ENCODE peak calls at places on chromosomes 7 and 10, in ten cellular contexts. S is activated naive CD8-positive, alpha-beta T cell treated with anti-CD3 and anti-CD28 coated beads, Interleukin-2, amount 50 U/mL, for 24 hours; L is T-helper 2 cell; N is D341Med; G is AG10803; W is neuronal stem cell; Q is NCI-H1092 treated with DMSO at 0.1 percent for 48 hours; C is GM12865; B is activated B cell treated with CpG ODN at 0.5 μM for 24 hours; D is mesothelial cell of epicardium. V is an unnamed sample.
A peak's percentile ranks its signal among the peaks of the same experiment; 100 is the strongest.

GRCh38 chr7:74525881-74526280 is 72.2 kb downstream of the GTF2IRD1 start:
- DNase-seq in G (no peak), C (no peak), D (no peak), W (no peak), L (no peak), Q (peak; percentile 4), B (no peak), S (no peak), N (no peak), V (no peak)

GRCh38 chr10:78267070-78267469 is 233.4 kb downstream of the RPS24 start:
- DNase-seq in D (no peak), N (peak; percentile 49), C (no peak), S (no peak), L (no peak), B (no peak), Q (no peak), W (no peak), G (peak; percentile 39), V (no peak)

GRCh38 chr7:155216475-155217272 is 81.0 kb upstream of the INSIG1 start:
- DNase-seq in G (peak; percentile 25), S (no peak), D (no peak), B (no peak), W (no peak), N (no peak), L (no peak), Q (no peak), C (no peak), V (no peak)

GRCh38 chr10:63431962-63432797 is 33.6 kb downstream of the JMJD1C start:
- DNase-seq in D (no peak), B (no peak), Q (no peak), W (no peak), C (peak; percentile 40), S (peak; percentile 10), L (no peak), G (no peak), N (no peak), V (no peak)

GRCh38 chr10:5811387-5811821 is 1.8 kb downstream of the GDI2 start:
- DNase-seq in W (peak; percentile 61), C (peak; percentile 49), D (no peak), Q (no peak), S (no peak), B (no peak), L (no peak), N (peak; percentile 57), G (peak; percentile 58), V (peak; percentile 77)

GRCh38 chr10:124249196-124249595 is 155.8 kb upstream of the CHST15 start:
- DNase-seq in B (no peak), L (no peak), C (no peak), Q (no peak), D (no peak), W (no peak), N (no peak), G (no peak), S (no peak), V (no peak)

GRCh38 chr7:44616545-44616944 is 10.1 kb downstream of the OGDH start:
- DNase-seq in G (no peak), W (no peak), L (no peak), Q (no peak), D (no peak), C (no peak), B (no peak), N (no peak), S (no peak), V (no peak)

GRCh38 chr7:47317537-47317936 is 264.4 kb downstream of the TNS3 start:
- DNase-seq in C (no peak), L (no peak), B (no peak), N (no peak), W (no peak), D (no peak), G (no peak), Q (no peak), S (no peak), V (no peak)

GRCh38 chr7:44796034-44796503 is 412 bp upstream of the PPIA start:
- DNase-seq in D (no peak), G (peak; percentile 44), C (no peak), S (no peak), N (no peak), Q (peak; percentile 72), L (no peak), W (no peak), B (no peak), V (peak; percentile 73)

GRCh38 chr10:44864042-44864436 is 47.1 kb upstream of the TMEM72 start:
- DNase-seq in L (no peak), N (no peak), W (peak; percentile 31), D (peak; percentile 48), Q (no peak), S (no peak), G (peak; percentile 25), B (no peak), C (no peak), V (no peak)

GRCh38 chr10:104925232-104925851 is 284.3 kb downstream of the SORCS3 start:
- DNase-seq in L (no peak), C (peak; percentile 60), S (peak; percentile 27), D (peak; percentile 41), G (peak; percentile 48), N (peak; percentile 30), W (peak; percentile 48), B (no peak), Q (peak; percentile 0), V (peak; percentile 51)

GRCh38 chr7:134512271-134512670 is 15.1 kb upstream of the AKR1B10 start:
- DNase-seq in B (no peak), L (no peak), G (no peak), Q (no peak), D (no peak), N (no peak), W (no peak), C (no peak), S (no peak), V (no peak)

GRCh38 chr10:88756660-88757059 is 3.2 kb upstream of the LIPN start:
- DNase-seq in C (no peak), D (no peak), G (no peak), N (no peak), W (no peak), B (no peak), Q (no peak), L (no peak), S (no peak), V (no peak)

GRCh38 chr7:2978403-2978802 is 65.3 kb downstream of the CARD11 start:
- DNase-seq in N (no peak), B (peak; percentile 82), Q (no peak), G (no peak), C (peak; percentile 95), S (peak; percentile 89), L (peak; percentile 19), D (no peak), W (no peak), V (no peak)

GRCh38 chr7:104653870-104654401 is 325.5 kb downstream of the LHFPL3 start:
- DNase-seq in B (no peak), D (no peak), Q (peak; percentile 43), S (no peak), N (no peak), L (no peak), C (no peak), W (no peak), G (no peak), V (no peak)

GRCh38 chr7:31043035-31043434 is 9.1 kb upstream of the ADCYAP1R1 start:
- DNase-seq in Q (peak; percentile 84), C (no peak), W (peak; percentile 89), L (no peak), N (peak; percentile 79), D (no peak), S (no peak), B (no peak), G (no peak), V (no peak)

GRCh38 chr10:78889536-78890063 is 179.2 kb upstream of the ZMIZ1 start:
- DNase-seq in N (no peak), C (no peak), Q (peak; percentile 4), B (no peak), D (no peak), L (no peak), S (no peak), W (no peak), G (no peak), V (no peak)

GRCh38 chr7:94650137-94650536 is 5.8 kb downstream of the SGCE start:
- DNase-seq in S (no peak), W (no peak), G (no peak), L (no peak), D (no peak), N (no peak), Q (peak; percentile 88), C (no peak), B (no peak), V (no peak)

GRCh38 chr7:104643587-104644217 is 315.3 kb downstream of the LHFPL3 start:
- DNase-seq in W (peak; percentile 21), S (peak; percentile 4), L (no peak), N (peak; percentile 63), B (no peak), Q (peak; percentile 15), G (peak; percentile 9), C (peak; percentile 28), D (no peak), V (peak; percentile 49)